ENCODE peak calls at places on chromosomes 12 and 14, in seven cellular contexts. W is right atrium auricular region, H is endodermal cell, F is aorta, R is IMR-90, Z is A549, V is cardiac muscle cell. X is an unnamed sample.
A peak's percentile ranks its signal among the peaks of the same experiment; 100 is the strongest.

GRCh38 chr14:54146601-54147000 is 190.0 kb upstream of the BMP4 start:
- DNase-seq in W (no peak), H (no peak), F (no peak), R (no peak), Z (no peak), V (no peak), X (no peak)

GRCh38 chr12:96416033-96416790 is 16.0 kb upstream of the CDK17 start:
- DNase-seq in W (no peak), H (no peak), F (no peak), R (peak; percentile 95), Z (no peak), V (peak; percentile 88), X (no peak)

GRCh38 chr12:104352106-104352713 is 48.7 kb downstream of the EID3 start:
- DNase-seq in W (peak; percentile 55), H (peak; percentile 38), F (no peak), R (peak; percentile 64), Z (no peak), V (no peak), X (peak; percentile 1)

GRCh38 chr12:64714551-64714968 is 44.6 kb downstream of the GNS start:
- DNase-seq in W (no peak), H (no peak), F (no peak), R (no peak), Z (no peak), V (no peak), X (no peak)

GRCh38 chr12:76539727-76540126 is 19.8 kb downstream of the OSBPL8 start:
- DNase-seq in W (no peak), H (no peak), F (no peak), R (no peak), Z (no peak), V (no peak), X (no peak)

GRCh38 chr12:123013185-123014095 is 33.0 kb downstream of the ARL6IP4 start:
- DNase-seq in W (no peak), H (no peak), F (no peak), R (no peak), Z (no peak), V (no peak), X (no peak)

GRCh38 chr12:122486805-122487426 is 13.8 kb downstream of the ZCCHC8 start:
- DNase-seq in W (no peak), H (no peak), F (no peak), R (no peak), Z (no peak), V (no peak), X (no peak)

GRCh38 chr14:67522270-67522669 is 10.8 kb upstream of the PLEKHH1 start:
- DNase-seq in W (no peak), H (no peak), F (no peak), R (no peak), Z (no peak), V (no peak), X (no peak)

GRCh38 chr14:54691525-54692260 is 124.8 kb downstream of the SAMD4A start:
- DNase-seq in W (peak; percentile 86), H (peak; percentile 93), F (peak; percentile 84), R (peak; percentile 69), Z (peak; percentile 59), V (peak; percentile 83), X (peak; percentile 89)

GRCh38 chr14:53619625-53620324 is 336.9 kb downstream of the BMP4 start:
- DNase-seq in W (no peak), H (no peak), F (no peak), R (peak; percentile 64), Z (no peak), V (peak; percentile 63), X (no peak)

GRCh38 chr14:68297871-68298468 is 478.4 kb downstream of the RAD51B start:
- DNase-seq in W (no peak), H (peak; percentile 64), F (no peak), R (peak; percentile 38), Z (no peak), V (peak; percentile 70), X (peak; percentile 24)

GRCh38 chr12:65490193-65490592 is 211.7 kb downstream of the MSRB3 start:
- DNase-seq in W (no peak), H (no peak), F (no peak), R (no peak), Z (no peak), V (peak; percentile 61), X (no peak)

GRCh38 chr12:106747973-106748436 is 26.5 kb upstream of the RIC8B start:
- DNase-seq in W (no peak), H (no peak), F (no peak), R (no peak), Z (no peak), V (no peak), X (no peak)

DNA sequence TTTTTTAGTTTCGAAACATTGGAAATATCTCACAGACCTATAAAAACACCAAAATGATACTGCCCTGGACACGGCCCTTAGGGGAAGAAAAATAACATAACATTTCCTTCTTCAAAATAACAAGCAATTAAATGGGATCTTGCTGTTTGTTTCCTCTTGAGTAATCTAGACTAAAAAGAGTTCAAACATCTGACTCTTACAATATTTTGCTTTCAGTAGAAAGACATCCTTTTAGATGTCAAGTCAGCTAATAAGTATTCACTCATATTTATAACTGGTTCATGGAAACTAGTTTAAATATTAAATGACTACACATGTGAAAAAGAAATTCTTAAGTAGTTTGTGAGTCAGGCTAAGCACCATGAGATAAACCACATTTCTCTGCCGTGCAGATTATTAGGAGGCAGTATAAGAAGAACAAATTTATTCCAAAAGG is 87.4 kb downstream of the EPS8 start:
- DNase-seq in W (no peak), H (no peak), F (no peak), R (peak; percentile 68), Z (no peak), V (peak; percentile 62), X (no peak)
- H3K9me3 ChIP-seq in W (no peaks in the 10 kb centered on the region), H (no peaks in the 10 kb centered on the region), F (no peaks in the 10 kb centered on the region), R (no peaks in the 10 kb centered on the region), Z (no peaks in the 10 kb centered on the region), V (no peaks in the 10 kb centered on the region), X (no peaks in the 10 kb centered on the region)

GRCh38 chr12:39722511-39722910 is 102.9 kb upstream of the ABCD2 start:
- DNase-seq in W (no peak), H (no peak), F (no peak), R (no peak), Z (no peak), V (no peak), X (no peak)
- H3K4me3 ChIP-seq in W (no peak overlapping the region), H (no peak overlapping the region), F (no peak overlapping the region), R (no peak overlapping the region), Z (no peak overlapping the region), V (no peak overlapping the region), X (no peak overlapping the region)

GRCh38 chr14:27145170-27145569 is 547.3 kb upstream of the NOVA1 start:
- DNase-seq in W (no peak), H (no peak), F (no peak), R (no peak), Z (no peak), V (no peak), X (no peak)
- H3K9me3 ChIP-seq in W (no peaks in the 10 kb centered on the region), H (no peaks in the 10 kb centered on the region), F (no peaks in the 10 kb centered on the region), R (no peaks in the 10 kb centered on the region), Z (no peaks in the 10 kb centered on the region), V (no peaks in the 10 kb centered on the region), X (no peaks in the 10 kb centered on the region)

DNA sequence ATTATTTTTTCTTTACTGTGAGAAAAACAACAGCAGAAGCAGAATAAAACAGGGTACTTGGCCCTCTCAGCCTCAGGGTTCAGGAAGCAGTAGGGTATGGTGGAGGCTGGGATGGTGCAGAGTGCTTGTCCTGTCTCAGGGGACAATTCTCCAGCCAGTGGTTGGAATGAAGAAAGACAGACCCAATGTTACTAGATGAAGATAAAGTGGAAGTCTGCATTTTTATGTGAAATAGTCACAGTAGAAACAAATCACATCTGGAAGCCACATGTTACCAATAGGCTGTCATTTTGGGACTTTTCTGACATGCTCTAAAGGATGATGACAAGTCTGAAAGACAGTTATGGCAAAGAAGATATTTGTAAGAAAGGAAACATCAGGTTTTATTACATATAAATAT is 32.3 kb downstream of the PROX2 start:
- DNase-seq in W (no peak), H (no peak), F (no peak), R (peak; percentile 54), Z (no peak), V (peak; percentile 69), X (no peak)
- H3K4me3 ChIP-seq in W (no peak overlapping the region), H (no peak overlapping the region), F (no peak overlapping the region), R (no peak overlapping the region), Z (no peak overlapping the region), V (no peak overlapping the region), X (no peak overlapping the region)

GRCh38 chr14:63404906-63405305 is 86.2 kb upstream of the GPHB5 start:
- DNase-seq in W (no peak), H (no peak), F (no peak), R (no peak), Z (no peak), V (no peak), X (peak; percentile 8)

GRCh38 chr14:63394432-63394831 is 75.7 kb upstream of the GPHB5 start:
- DNase-seq in W (no peak), H (no peak), F (no peak), R (no peak), Z (no peak), V (no peak), X (no peak)

GRCh38 chr14:63394856-63395255 is 76.1 kb upstream of the GPHB5 start:
- DNase-seq in W (no peak), H (no peak), F (no peak), R (peak; percentile 19), Z (no peak), V (no peak), X (no peak)

GRCh38 chr14:63393002-63393401 is 74.3 kb upstream of the GPHB5 start:
- DNase-seq in W (no peak), H (no peak), F (no peak), R (no peak), Z (no peak), V (no peak), X (no peak)

DNA sequence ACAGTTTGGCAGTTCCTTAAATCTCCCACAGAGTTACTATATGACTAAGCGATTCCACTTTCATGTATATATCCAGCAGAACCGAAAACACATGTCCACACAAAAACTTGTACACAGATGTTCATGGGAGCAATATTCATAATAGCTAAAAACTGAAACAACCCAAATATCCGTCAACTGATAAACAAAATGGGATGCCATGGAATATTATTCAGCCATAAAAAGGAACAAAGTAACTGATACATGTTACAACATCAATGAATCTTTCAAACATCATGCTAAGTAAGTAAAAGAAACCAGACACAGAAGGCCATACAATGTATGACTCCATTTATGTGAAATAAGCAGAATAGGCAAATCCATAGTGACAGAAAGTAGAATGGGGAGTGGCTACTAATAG is 80.2 kb upstream of the GPHB5 start:
- DNase-seq in W (no peak), H (no peak), F (no peak), R (no peak), Z (no peak), V (no peak), X (no peak)
- H3K9me3 ChIP-seq in W (no peaks in the 10 kb centered on the region), H (peaks cover 12% of the 10 kb centered on the region), F (no peaks in the 10 kb centered on the region), R (no peaks in the 10 kb centered on the region), Z (no peaks in the 10 kb centered on the region), V (no peaks in the 10 kb centered on the region), X (no peaks in the 10 kb centered on the region)

DNA sequence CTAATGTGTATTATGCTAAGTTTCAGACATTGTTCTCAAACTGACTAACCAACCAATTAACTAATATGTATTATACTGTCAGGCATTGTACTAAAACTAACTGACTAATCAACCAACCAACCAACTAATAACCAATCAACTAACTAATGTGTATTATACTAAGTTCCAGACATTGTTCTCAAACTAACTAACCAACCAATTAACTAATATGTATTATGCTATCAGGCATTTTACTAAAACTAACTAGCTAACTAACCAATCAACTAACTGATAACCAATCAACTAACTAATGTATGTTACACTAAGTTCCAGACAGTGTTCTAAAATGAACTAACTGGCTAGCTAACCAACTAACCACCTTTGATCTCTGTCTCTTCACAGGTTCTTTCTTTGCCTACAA is 152.3 kb downstream of the SUDS3 start:
- DNase-seq in W (no peak), H (no peak), F (no peak), R (no peak), Z (no peak), V (no peak), X (no peak)
- H3K4me3 ChIP-seq in W (no peak overlapping the region), H (no peak overlapping the region), F (no peak overlapping the region), R (no peak overlapping the region), Z (no peak overlapping the region), V (no peak overlapping the region), X (no peak overlapping the region)

X was measured in hepatocyte.